ENCODE peak calls at places on chromosomes 3 and 15, in seven cellular contexts. One of them, this sample, is unnamed.

GRCh38 chr3:46065294-46065705 is 38.0 kb upstream of the XCR1 start:
- DNase-seq in lower leg skin: no peak
- DNase-seq in osteoblast: no peak
- DNase-seq in tibial nerve: no peak
- DNase-seq in A673: peak
- DNase-seq in A549: no peak
- DNase-seq in PC-9: peak
- DNase-seq in this sample: no peak

GRCh38 chr3:28218071-28218916 is 23.1 kb upstream of the CMC1 start:
- DNase-seq in lower leg skin: no peak
- DNase-seq in osteoblast: no peak
- DNase-seq in tibial nerve: no peak
- DNase-seq in A673: no peak
- DNase-seq in A549: no peak
- DNase-seq in PC-9: no peak
- DNase-seq in this sample: no peak

GRCh38 chr3:98778852-98779379 is 15.8 kb downstream of the ST3GAL6 start:
- DNase-seq in lower leg skin: peak
- DNase-seq in osteoblast: peak
- DNase-seq in tibial nerve: no peak
- DNase-seq in A673: peak
- DNase-seq in A549: no peak
- DNase-seq in PC-9: no peak
- DNase-seq in this sample: peak

GRCh38 chr3:3127432-3128010 is 781 bp downstream of the TRNT1 start:
- DNase-seq in lower leg skin: no peak
- DNase-seq in osteoblast: peak
- DNase-seq in tibial nerve: no peak
- DNase-seq in A673: peak
- DNase-seq in A549: peak
- DNase-seq in PC-9: peak
- DNase-seq in this sample: no peak

GRCh38 chr3:73508330-73508954 is 116.3 kb downstream of the PDZRN3 start:
- DNase-seq in lower leg skin: peak
- DNase-seq in osteoblast: no peak
- DNase-seq in tibial nerve: no peak
- DNase-seq in A673: peak
- DNase-seq in A549: peak
- DNase-seq in PC-9: peak
- DNase-seq in this sample: peak

GRCh38 chr15:51672100-51672731 is 9.1 kb upstream of the SCG3 start:
- DNase-seq in lower leg skin: no peak
- DNase-seq in osteoblast: no peak
- DNase-seq in tibial nerve: no peak
- DNase-seq in A673: no peak
- DNase-seq in A549: no peak
- DNase-seq in PC-9: no peak
- DNase-seq in this sample: no peak

GRCh38 chr3:67384790-67385397 is 269.5 kb downstream of the SUCLG2 start:
- DNase-seq in lower leg skin: no peak
- DNase-seq in osteoblast: peak
- DNase-seq in tibial nerve: no peak
- DNase-seq in A673: peak
- DNase-seq in A549: peak
- DNase-seq in PC-9: no peak
- DNase-seq in this sample: peak

GRCh38 chr3:14785207-14786155 is 33.3 kb upstream of the FGD5 start:
- DNase-seq in lower leg skin: no peak
- DNase-seq in osteoblast: no peak
- DNase-seq in tibial nerve: no peak
- DNase-seq in A673: no peak
- DNase-seq in A549: no peak
- DNase-seq in PC-9: no peak
- DNase-seq in this sample: no peak

GRCh38 chr3:10273697-10274305 is 18.9 kb downstream of the GHRL start:
- DNase-seq in lower leg skin: no peak
- DNase-seq in osteoblast: no peak
- DNase-seq in tibial nerve: no peak
- DNase-seq in A673: no peak
- DNase-seq in A549: no peak
- DNase-seq in PC-9: no peak
- DNase-seq in this sample: peak

GRCh38 chr3:3705090-3705775 is 94.0 kb upstream of the LRRN1 start:
- DNase-seq in lower leg skin: no peak
- DNase-seq in osteoblast: no peak
- DNase-seq in tibial nerve: no peak
- DNase-seq in A673: no peak
- DNase-seq in A549: no peak
- DNase-seq in PC-9: no peak
- DNase-seq in this sample: no peak

GRCh38 chr3:15809313-15809712 is 11.5 kb upstream of the ANKRD28 start:
- DNase-seq in lower leg skin: no peak
- DNase-seq in osteoblast: no peak
- DNase-seq in tibial nerve: no peak
- DNase-seq in A673: no peak
- DNase-seq in A549: no peak
- DNase-seq in PC-9: no peak
- DNase-seq in this sample: no peak

GRCh38 chr3:41158947-41159346 is 40.4 kb upstream of the CTNNB1 start:
- DNase-seq in lower leg skin: no peak
- DNase-seq in osteoblast: no peak
- DNase-seq in tibial nerve: no peak
- DNase-seq in A673: no peak
- DNase-seq in A549: no peak
- DNase-seq in PC-9: peak
- DNase-seq in this sample: peak

GRCh38 chr3:129378949-129379348 is 49.5 kb downstream of the EFCAB12 start:
- DNase-seq in lower leg skin: no peak
- DNase-seq in osteoblast: no peak
- DNase-seq in tibial nerve: no peak
- DNase-seq in A673: no peak
- DNase-seq in A549: no peak
- DNase-seq in PC-9: no peak
- DNase-seq in this sample: no peak

GRCh38 chr3:149352556-149352955 is 19.1 kb upstream of the TM4SF18 start:
- DNase-seq in lower leg skin: no peak
- DNase-seq in osteoblast: peak
- DNase-seq in tibial nerve: no peak
- DNase-seq in A673: peak
- DNase-seq in A549: peak
- DNase-seq in PC-9: peak
- DNase-seq in this sample: peak

GRCh38 chr3:165439765-165440164 is 243.6 kb upstream of the SLITRK3 start:
- DNase-seq in lower leg skin: no peak
- DNase-seq in osteoblast: no peak
- DNase-seq in tibial nerve: no peak
- DNase-seq in A673: peak
- DNase-seq in A549: no peak
- DNase-seq in PC-9: no peak
- DNase-seq in this sample: peak
- H3K4me3 ChIP-seq in lower leg skin: no peak
- H3K4me3 ChIP-seq in osteoblast: no peak
- H3K4me3 ChIP-seq in tibial nerve: no peak
- H3K4me3 ChIP-seq in A673: no peak
- H3K4me3 ChIP-seq in A549: no peak
- H3K4me3 ChIP-seq in PC-9: no peak
- H3K4me3 ChIP-seq in this sample: no peak

GRCh38 chr3:152318512-152318911 is 49.8 kb downstream of the MBNL1 start:
- DNase-seq in lower leg skin: no peak
- DNase-seq in osteoblast: no peak
- DNase-seq in tibial nerve: no peak
- DNase-seq in A673: no peak
- DNase-seq in A549: no peak
- DNase-seq in PC-9: no peak
- DNase-seq in this sample: no peak

GRCh38 chr3:152321806-152322377 is 53.2 kb downstream of the MBNL1 start:
- DNase-seq in lower leg skin: no peak
- DNase-seq in osteoblast: no peak
- DNase-seq in tibial nerve: no peak
- DNase-seq in A673: no peak
- DNase-seq in A549: no peak
- DNase-seq in PC-9: no peak
- DNase-seq in this sample: no peak

GRCh38 chr3:152319256-152319655 is 50.5 kb downstream of the MBNL1 start:
- DNase-seq in lower leg skin: no peak
- DNase-seq in osteoblast: no peak
- DNase-seq in tibial nerve: no peak
- DNase-seq in A673: no peak
- DNase-seq in A549: no peak
- DNase-seq in PC-9: no peak
- DNase-seq in this sample: no peak

GRCh38 chr3:152321321-152321720 is 52.6 kb downstream of the MBNL1 start:
- DNase-seq in lower leg skin: no peak
- DNase-seq in osteoblast: no peak
- DNase-seq in tibial nerve: no peak
- DNase-seq in A673: no peak
- DNase-seq in A549: no peak
- DNase-seq in PC-9: no peak
- DNase-seq in this sample: no peak

DNA sequence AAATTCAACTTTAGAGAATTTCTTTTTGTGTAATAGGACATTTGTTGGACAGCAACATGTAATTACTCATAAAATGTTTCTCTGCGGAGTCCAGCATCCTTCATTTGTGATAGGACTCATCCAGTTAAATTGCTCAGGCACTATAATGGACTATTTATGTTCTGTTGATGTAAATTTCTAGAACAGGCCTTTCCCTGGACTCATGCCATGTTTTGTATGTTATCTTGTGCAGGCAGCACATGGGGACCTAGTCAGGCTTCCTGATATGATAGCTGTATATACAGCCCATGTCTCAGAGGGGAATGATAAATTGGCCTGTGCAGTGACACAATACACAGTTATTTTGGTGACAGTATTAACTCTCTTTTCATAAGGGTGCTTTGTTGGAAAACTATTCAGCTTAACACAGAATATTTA is 51.5 kb downstream of the MBNL1 start:
- DNase-seq in lower leg skin: no peak
- DNase-seq in osteoblast: no peak
- DNase-seq in tibial nerve: no peak
- DNase-seq in A673: peak
- DNase-seq in A549: no peak
- DNase-seq in PC-9: no peak
- DNase-seq in this sample: peak
- H3K4me3 ChIP-seq in lower leg skin: no peak
- H3K4me3 ChIP-seq in osteoblast: no peak
- H3K4me3 ChIP-seq in tibial nerve: no peak
- H3K4me3 ChIP-seq in A673: no peak
- H3K4me3 ChIP-seq in A549: no peak
- H3K4me3 ChIP-seq in PC-9: no peak
- H3K4me3 ChIP-seq in this sample: no peak

GRCh38 chr3:133491481-133492059 is 81.9 kb upstream of the CDV3 start:
- DNase-seq in lower leg skin: no peak
- DNase-seq in osteoblast: no peak
- DNase-seq in tibial nerve: no peak
- DNase-seq in A673: no peak
- DNase-seq in A549: no peak
- DNase-seq in PC-9: no peak
- DNase-seq in this sample: no peak

GRCh38 chr3:133492159-133492860 is 81.2 kb upstream of the CDV3 start:
- DNase-seq in lower leg skin: no peak
- DNase-seq in osteoblast: no peak
- DNase-seq in tibial nerve: no peak
- DNase-seq in A673: no peak
- DNase-seq in A549: no peak
- DNase-seq in PC-9: no peak
- DNase-seq in this sample: no peak

GRCh38 chr3:133488785-133489367 is 84.6 kb upstream of the CDV3 start:
- DNase-seq in lower leg skin: no peak
- DNase-seq in osteoblast: peak
- DNase-seq in tibial nerve: no peak
- DNase-seq in A673: peak
- DNase-seq in A549: no peak
- DNase-seq in PC-9: peak
- DNase-seq in this sample: peak

GRCh38 chr3:133489466-133490085 is 83.9 kb upstream of the CDV3 start:
- DNase-seq in lower leg skin: no peak
- DNase-seq in osteoblast: no peak
- DNase-seq in tibial nerve: no peak
- DNase-seq in A673: no peak
- DNase-seq in A549: no peak
- DNase-seq in PC-9: no peak
- DNase-seq in this sample: no peak

GRCh38 chr3:133490468-133491351 is 82.8 kb upstream of the CDV3 start:
- DNase-seq in lower leg skin: no peak
- DNase-seq in osteoblast: no peak
- DNase-seq in tibial nerve: no peak
- DNase-seq in A673: no peak
- DNase-seq in A549: no peak
- DNase-seq in PC-9: no peak
- DNase-seq in this sample: no peak
- H3K4me3 ChIP-seq in lower leg skin: no peak
- H3K4me3 ChIP-seq in osteoblast: no peak
- H3K4me3 ChIP-seq in tibial nerve: no peak
- H3K4me3 ChIP-seq in A673: no peak
- H3K4me3 ChIP-seq in A549: no peak
- H3K4me3 ChIP-seq in PC-9: no peak
- H3K4me3 ChIP-seq in this sample: no peak

GRCh38 chr15:92819312-92820232 is 80.6 kb upstream of the CHD2 start:
- DNase-seq in lower leg skin: no peak
- DNase-seq in osteoblast: peak
- DNase-seq in tibial nerve: no peak
- DNase-seq in A673: peak
- DNase-seq in A549: peak
- DNase-seq in PC-9: no peak
- DNase-seq in this sample: no peak
- H3K4me3 ChIP-seq in lower leg skin: peak
- H3K4me3 ChIP-seq in osteoblast: peak
- H3K4me3 ChIP-seq in tibial nerve: peak
- H3K4me3 ChIP-seq in A673: peak
- H3K4me3 ChIP-seq in A549: peak
- H3K4me3 ChIP-seq in PC-9: peak
- H3K4me3 ChIP-seq in this sample: peak

GRCh38 chr3:186194451-186194811 is 85.5 kb upstream of the ETV5 start:
- DNase-seq in lower leg skin: no peak
- DNase-seq in osteoblast: no peak
- DNase-seq in tibial nerve: no peak
- DNase-seq in A673: no peak
- DNase-seq in A549: no peak
- DNase-seq in PC-9: no peak
- DNase-seq in this sample: no peak
- H3K4me3 ChIP-seq in lower leg skin: no peak
- H3K4me3 ChIP-seq in osteoblast: no peak
- H3K4me3 ChIP-seq in tibial nerve: peak
- H3K4me3 ChIP-seq in A673: no peak
- H3K4me3 ChIP-seq in A549: no peak
- H3K4me3 ChIP-seq in PC-9: no peak
- H3K4me3 ChIP-seq in this sample: no peak